ENCODE peak calls at places on chromosomes 5 and 9, in six cellular contexts. O is fibroblast of lung, M is choroid plexus epithelial cell, S is fibroblast of the aortic adventitia, Y is skeletal muscle cell, I is BJ. G is an unnamed sample.

GRCh38 chr5:137954131-137954879 is 65.0 kb downstream of the PKD2L2 start:
- DNase-seq in O (peak; percentile 93), M (peak; percentile 92), S (peak; percentile 97), Y (peak; percentile 78), I (peak; percentile 75), G (peak; percentile 98)

GRCh38 chr9:4904322-4905134 is 80.5 kb upstream of the JAK2 start:
- DNase-seq in O (peak; percentile 76), M (peak; percentile 71), S (peak; percentile 84), Y (peak; percentile 64), I (peak; percentile 35), G (no peak)

GRCh38 chr9:84136119-84136868 is 155.7 kb downstream of the RMI1 start:
- DNase-seq in O (peak; percentile 48), M (no peak), S (no peak), Y (no peak), I (peak; percentile 73), G (peak; percentile 22)

GRCh38 chr5:102832445-102832844 is 77.3 kb downstream of the PAM start:
- DNase-seq in O (no peak), M (peak; percentile 38), S (peak; percentile 30), Y (no peak), I (no peak), G (no peak)

GRCh38 chr5:9445989-9446388 is 99.9 kb downstream of the SEMA5A start:
- DNase-seq in O (peak; percentile 26), M (peak; percentile 53), S (peak; percentile 45), Y (no peak), I (no peak), G (no peak)

GRCh38 chr9:132207839-132208615 is 46.2 kb downstream of the NTNG2 start:
- DNase-seq in O (no peak), M (no peak), S (no peak), Y (no peak), I (no peak), G (no peak)

GRCh38 chr9:8693147-8693921 is 893.8 kb upstream of the DMAC1 start:
- DNase-seq in O (no peak), M (no peak), S (no peak), Y (no peak), I (no peak), G (no peak)

GRCh38 chr5:53219610-53220009 is 110.1 kb upstream of the MOCS2 start:
- DNase-seq in O (no peak), M (no peak), S (no peak), Y (no peak), I (no peak), G (no peak)

GRCh38 chr5:956941-957729 is 51.5 kb upstream of the NKD2 start:
- DNase-seq in O (peak; percentile 93), M (peak; percentile 67), S (peak; percentile 95), Y (peak; percentile 52), I (peak; percentile 77), G (peak; percentile 97)

GRCh38 chr9:89969881-89970639 is 365.2 kb downstream of the GADD45G start:
- DNase-seq in O (no peak), M (no peak), S (no peak), Y (no peak), I (no peak), G (no peak)

GRCh38 chr9:96150324-96151023 is 151.5 kb downstream of the HSD17B3 start:
- DNase-seq in O (peak; percentile 39), M (no peak), S (no peak), Y (no peak), I (no peak), G (no peak)

DNA sequence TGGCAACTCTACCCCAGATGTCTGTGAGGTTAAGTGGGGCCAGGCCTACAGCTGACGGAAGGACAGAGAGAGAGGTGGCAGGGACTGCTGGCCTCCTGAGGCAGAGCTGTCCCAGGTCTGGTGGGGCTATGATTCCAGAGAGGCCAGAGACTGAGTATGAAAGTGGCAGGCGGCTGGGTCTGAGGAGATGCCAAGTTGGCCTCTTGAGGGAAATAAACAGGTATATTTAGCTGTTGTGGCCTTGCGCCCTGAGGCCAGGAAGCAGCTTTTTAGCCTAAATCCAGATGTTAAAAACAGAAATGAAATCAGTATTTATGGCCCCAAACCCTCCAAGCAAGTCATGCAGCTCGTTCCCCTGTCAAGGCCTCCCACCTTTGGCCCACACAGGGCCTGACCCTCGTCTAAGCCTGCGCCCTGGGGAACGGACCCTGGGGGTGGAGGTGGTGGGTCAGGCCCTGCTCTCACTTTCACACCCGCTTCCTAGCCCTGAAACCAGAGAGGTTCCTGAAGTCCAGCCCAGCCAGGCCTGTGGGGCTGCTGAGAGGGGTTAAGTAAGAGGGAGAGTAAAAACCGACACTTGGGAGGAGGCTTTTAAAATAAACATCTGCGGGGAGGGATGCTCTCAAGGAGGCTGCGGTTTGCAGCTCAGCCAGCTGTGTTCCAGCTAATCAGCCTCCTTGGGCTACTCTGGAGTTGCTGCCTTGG is 18.7 kb downstream of the PCDHGC5 start:
- DNase-seq in O (peak; percentile 89), M (peak; percentile 91), S (peak; percentile 92), Y (no peak), I (peak; percentile 60), G (peak; percentile 98)
- H3K4me3 ChIP-seq in O (no peak overlapping the region), M (peak overlapping the region; percentile 6), S (peak overlapping the region; percentile 55), Y (peak overlapping the region; percentile 39), I (no peak overlapping the region), G (peak overlapping the region; percentile 45)

DNA sequence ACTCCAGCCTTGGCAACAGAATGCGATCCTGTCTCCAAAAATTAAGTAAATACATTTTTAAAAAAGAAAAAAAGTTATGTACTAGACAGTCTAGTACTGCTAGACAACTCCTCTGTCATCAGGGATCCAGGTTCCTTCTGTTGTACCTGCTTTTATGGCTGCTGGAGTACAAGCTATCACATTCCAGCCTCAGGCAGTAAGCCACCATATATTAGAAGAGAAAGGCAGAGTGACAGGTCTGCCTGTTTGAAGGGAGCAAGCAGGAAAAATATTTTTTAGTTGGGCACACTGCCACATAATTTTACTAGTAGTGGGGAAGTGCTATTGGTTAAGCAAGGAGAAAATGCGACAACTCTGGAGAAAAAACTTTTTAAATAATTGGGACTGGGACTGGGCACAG is 10.9 kb downstream of the RPS6 start:
- DNase-seq in O (no peak), M (no peak), S (no peak), Y (no peak), I (no peak), G (no peak)
- H3K4me3 ChIP-seq in O (no peak overlapping the region), M (no peak overlapping the region), S (no peak overlapping the region), Y (no peak overlapping the region), I (no peak overlapping the region), G (no peak overlapping the region)

DNA sequence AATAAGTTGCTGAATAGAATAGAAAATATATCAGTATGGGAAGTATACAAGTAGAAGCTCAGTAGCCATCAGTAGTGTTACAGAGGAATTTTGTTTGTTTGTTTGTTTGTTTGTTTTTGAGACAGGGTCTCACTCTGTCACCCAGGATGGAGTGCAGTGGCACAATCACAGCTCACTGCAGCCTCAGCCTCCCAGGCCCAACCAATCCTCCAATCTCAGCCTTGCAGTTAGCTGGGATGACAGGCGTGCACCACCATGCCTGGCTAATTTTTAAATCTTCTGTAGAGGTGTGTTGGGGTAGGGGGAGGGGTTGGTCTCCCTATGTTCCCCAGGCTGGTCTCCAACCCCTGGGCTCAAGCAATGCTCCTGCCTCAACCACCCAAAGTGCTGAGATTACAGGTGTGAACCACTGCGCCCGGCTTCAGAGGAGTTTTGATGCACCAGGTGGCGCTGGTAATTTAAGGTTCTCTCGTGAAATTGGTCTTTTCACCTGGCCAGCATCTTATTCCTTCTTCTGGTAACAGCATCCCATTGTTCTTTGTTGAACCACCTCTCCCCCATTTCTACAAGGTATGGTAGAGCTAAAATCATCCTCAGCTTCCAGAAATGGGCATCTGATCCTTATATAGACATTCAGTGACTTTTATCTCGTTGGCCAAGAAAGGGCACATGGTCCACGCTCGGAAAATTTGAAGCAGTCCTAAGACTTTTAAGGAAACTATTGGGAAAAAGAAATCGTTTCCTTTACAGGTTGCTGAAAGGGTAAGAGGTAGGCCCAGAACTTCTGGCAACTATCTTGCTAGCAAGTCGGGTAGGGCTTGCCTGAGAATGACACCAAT is 157.1 kb downstream of the ARRDC3 start:
- DNase-seq in O (peak; percentile 15), M (no peak), S (no peak), Y (no peak), I (no peak), G (no peak)
- H3K4me3 ChIP-seq in O (no peak overlapping the region), M (no peak overlapping the region), S (no peak overlapping the region), Y (no peak overlapping the region), I (no peak overlapping the region), G (no peak overlapping the region)

GRCh38 chr5:171315925-171316257 is 6.8 kb downstream of the TLX3 start:
- DNase-seq in O (no peak), M (no peak), S (no peak), Y (no peak), I (no peak), G (no peak)
- H3K4me3 ChIP-seq in O (no peak overlapping the region), M (no peak overlapping the region), S (no peak overlapping the region), Y (no peak overlapping the region), I (no peak overlapping the region), G (no peak overlapping the region)

GRCh38 chr9:136656795-136657611 is 5.7 kb upstream of the EGFL7 start:
- DNase-seq in O (no peak), M (no peak), S (no peak), Y (no peak), I (no peak), G (no peak)
- H3K4me3 ChIP-seq in O (no peak overlapping the region), M (no peak overlapping the region), S (no peak overlapping the region), Y (no peak overlapping the region), I (no peak overlapping the region), G (no peak overlapping the region)

DNA sequence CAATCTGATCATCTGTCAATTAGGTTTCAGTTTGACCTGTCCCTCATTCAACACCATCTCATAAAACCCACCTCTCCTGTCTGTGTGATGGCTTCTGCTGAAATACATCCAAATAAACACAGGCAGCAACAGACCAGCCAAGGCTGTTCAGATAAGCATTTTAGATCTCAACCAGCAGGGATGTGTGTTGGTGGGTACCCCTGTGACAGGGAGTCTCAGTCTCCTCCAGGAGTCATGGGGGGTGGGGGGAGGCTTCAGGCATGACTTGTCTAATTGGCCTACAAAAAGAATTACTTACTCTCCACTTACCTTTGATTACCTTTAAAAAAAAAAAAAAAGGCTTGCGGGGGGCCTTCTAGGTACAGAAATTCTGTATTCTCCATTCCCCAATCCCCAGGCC is 65.9 kb downstream of the ROR2 start:
- DNase-seq in O (no peak), M (no peak), S (no peak), Y (no peak), I (no peak), G (no peak)
- H3K4me3 ChIP-seq in O (no peak overlapping the region), M (no peak overlapping the region), S (no peak overlapping the region), Y (no peak overlapping the region), I (no peak overlapping the region), G (no peak overlapping the region)

DNA sequence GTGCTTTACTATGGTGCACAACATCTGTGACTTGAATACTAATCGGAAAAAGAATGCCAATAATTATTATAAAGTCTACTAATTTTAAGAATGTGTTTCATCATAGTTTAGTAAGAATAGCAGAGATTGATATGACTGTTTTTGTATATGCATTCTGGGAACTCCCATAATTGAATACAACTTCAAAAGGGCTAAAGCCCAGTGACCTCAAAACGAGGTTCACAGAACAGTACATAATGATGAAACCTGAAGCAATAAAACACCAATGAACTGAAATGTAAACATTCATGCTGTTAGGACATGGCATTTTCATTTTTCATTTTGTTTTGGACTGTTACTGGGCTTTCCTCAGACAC is 731 bp upstream of the JMY start:
- DNase-seq in O (no peak), M (peak; percentile 71), S (peak; percentile 87), Y (no peak), I (no peak), G (peak; percentile 80)
- H3K4me3 ChIP-seq in O (peak overlapping the region; percentile 71), M (peak overlapping the region; percentile 68), S (peak overlapping the region; percentile 83), Y (peak overlapping the region; percentile 73), I (peak overlapping the region; percentile 65), G (peak overlapping the region; percentile 75)

G was measured in fibroblast of villous mesenchyme.